ENCODE peak calls at places on chromosome 17, in ten cellular contexts. D is tibial nerve, E is IMR-90, T is HL-60, U is colonic mucosa, A is glutamatergic neuron, J is fibroblast of mammary gland, Y is HFF-Myc, W is foreskin fibroblast, Z is cardiac fibroblast. L is an unnamed sample.

GRCh38 chr17:17445925-17446665 is 30.7 kb upstream of the MED9 start:
- DNase-seq in Z (peak), J (peak), Y (peak), D (peak), A (no peak), U (peak), W (peak), T (no peak), E (peak), L (peak)

GRCh38 chr17:51103451-51103850 is 17.2 kb downstream of the SPAG9 start:
- DNase-seq in Z (no peak), E (no peak), A (no peak), T (no peak), W (no peak), D (no peak), Y (no peak), J (no peak), U (no peak), L (no peak)

GRCh38 chr17:71313866-71314265 is 807.0 kb upstream of the SOX9 start:
- DNase-seq in Z (no peak), D (no peak), U (no peak), J (no peak), T (no peak), W (no peak), Y (no peak), A (no peak), E (no peak), L (no peak)

GRCh38 chr17:77874303-77875050 is 84.0 kb upstream of the TNRC6C start:
- DNase-seq in Z (no peak), T (no peak), J (no peak), W (no peak), D (no peak), U (no peak), Y (no peak), E (no peak), A (peak), L (no peak)

GRCh38 chr17:81150379-81151038 is 14.8 kb upstream of the PVALEF start:
- DNase-seq in D (no peak), J (no peak), W (no peak), Z (peak), T (peak), U (no peak), E (no peak), Y (no peak), A (peak), L (no peak)

GRCh38 chr17:80201446-80201845 is 18.7 kb downstream of the SGSH start:
- DNase-seq in Z (no peak), W (no peak), J (no peak), U (no peak), Y (no peak), E (no peak), T (no peak), A (no peak), D (no peak), L (no peak)

GRCh38 chr17:28705728-28706334 is 5.9 kb downstream of the PROCA1 start:
- DNase-seq in Y (no peak), U (no peak), D (no peak), W (no peak), Z (no peak), J (no peak), T (no peak), A (no peak), E (no peak), L (no peak)

GRCh38 chr17:61122356-61122913 is 277.2 kb upstream of the TBX2 start:
- DNase-seq in D (no peak), Z (no peak), E (no peak), T (no peak), W (no peak), U (no peak), Y (no peak), A (no peak), J (no peak), L (no peak)

GRCh38 chr17:10149573-10150399 is 48.6 kb downstream of the GAS7 start:
- DNase-seq in E (peak), Z (peak), W (peak), J (peak), Y (peak), T (peak), A (no peak), D (no peak), U (no peak), L (peak)

GRCh38 chr17:1467898-1468492 is 12.0 kb upstream of the CRK start:
- DNase-seq in A (no peak), U (no peak), W (no peak), J (peak), Z (peak), D (no peak), E (no peak), Y (no peak), T (no peak), L (no peak)

GRCh38 chr17:20791626-20792025 is 212.1 kb downstream of the CDRT15L2 start:
- DNase-seq in T (no peak), W (no peak), J (no peak), A (no peak), Y (no peak), E (no peak), D (no peak), Z (no peak), U (no peak), L (no peak)

GRCh38 chr17:48612854-48613691 is 2.0 kb downstream of the HOXB8 start:
- DNase-seq in A (peak), W (no peak), T (no peak), E (peak), Y (no peak), D (no peak), Z (no peak), U (no peak), J (no peak), L (no peak)
- TF ChIP-seq CTCF in A (no peak), W (no peak), T (no peak), E (peak), Y (no peak), D (peak), Z (peak), U (no peak), J (peak), L (no peak)

GRCh38 chr17:63675231-63675606 is 24.7 kb downstream of the LIMD2 start:
- DNase-seq in E (no peak), T (no peak), W (no peak), D (no peak), A (no peak), Z (peak), U (no peak), Y (no peak), J (no peak), L (no peak)
- TF ChIP-seq CTCF in E (no peak), T (no peak), W (no peak), D (no peak), A (no peak), Z (no peak), U (no peak), Y (no peak), J (no peak), L (no peak)

DNA sequence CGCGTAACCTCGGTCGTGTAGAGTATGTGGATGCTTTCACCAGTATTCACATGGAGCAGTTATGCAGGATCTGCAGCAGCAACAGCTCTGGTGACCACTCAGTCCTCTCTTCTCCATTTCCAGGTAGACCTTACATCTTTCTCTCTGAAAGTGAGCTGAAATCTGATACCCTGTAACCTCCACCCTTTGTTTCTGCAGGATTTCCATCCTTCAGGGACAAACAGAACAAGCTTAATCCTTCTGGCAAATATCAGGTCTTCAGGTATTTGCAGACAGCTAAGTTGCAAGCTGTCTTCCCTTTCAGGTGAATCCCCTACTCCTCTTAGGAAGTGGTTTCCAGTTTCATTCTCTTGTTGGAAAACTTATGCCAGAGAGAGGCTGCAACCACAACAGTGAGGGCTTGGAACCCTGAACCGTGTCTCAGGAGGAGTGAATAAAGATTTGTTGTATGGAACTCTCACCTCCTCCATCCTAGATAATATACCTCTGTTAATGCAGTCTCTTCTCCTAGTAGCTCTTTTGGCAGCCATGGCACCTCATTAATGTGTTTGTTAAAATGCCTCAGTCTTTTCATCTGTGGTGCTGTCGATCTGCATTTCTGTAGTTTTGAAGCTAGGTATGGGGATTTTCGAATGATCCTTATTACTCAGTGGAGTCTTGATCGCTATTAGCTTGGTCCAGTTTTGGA is 172.5 kb downstream of the PRKCA start:
- DNase-seq in D (no peak), A (no peak), J (no peak), Z (no peak), Y (no peak), U (no peak), E (no peak), T (no peak), W (no peak), L (no peak)
- TF ChIP-seq CTCF in D (no peak), A (no peak), J (no peak), Z (no peak), Y (no peak), U (no peak), E (no peak), T (no peak), W (no peak), L (no peak)

GRCh38 chr17:45255358-45255757 is 6.5 kb downstream of the SPATA32 start:
- DNase-seq in D (no peak), J (no peak), Y (no peak), W (no peak), A (no peak), T (no peak), E (no peak), Z (no peak), U (no peak), L (no peak)
- TF ChIP-seq CTCF in D (no peak), J (no peak), Y (no peak), W (no peak), A (no peak), T (no peak), E (no peak), Z (no peak), U (no peak), L (no peak)

GRCh38 chr17:56121661-56122060 is 31.6 kb upstream of the ANKFN1 start:
- DNase-seq in T (no peak), Z (no peak), Y (no peak), J (no peak), A (no peak), D (no peak), U (no peak), E (no peak), W (no peak), L (no peak)
- TF ChIP-seq CTCF in T (peak), Z (no peak), Y (no peak), J (peak), A (no peak), D (no peak), U (no peak), E (peak), W (peak), L (peak)

DNA sequence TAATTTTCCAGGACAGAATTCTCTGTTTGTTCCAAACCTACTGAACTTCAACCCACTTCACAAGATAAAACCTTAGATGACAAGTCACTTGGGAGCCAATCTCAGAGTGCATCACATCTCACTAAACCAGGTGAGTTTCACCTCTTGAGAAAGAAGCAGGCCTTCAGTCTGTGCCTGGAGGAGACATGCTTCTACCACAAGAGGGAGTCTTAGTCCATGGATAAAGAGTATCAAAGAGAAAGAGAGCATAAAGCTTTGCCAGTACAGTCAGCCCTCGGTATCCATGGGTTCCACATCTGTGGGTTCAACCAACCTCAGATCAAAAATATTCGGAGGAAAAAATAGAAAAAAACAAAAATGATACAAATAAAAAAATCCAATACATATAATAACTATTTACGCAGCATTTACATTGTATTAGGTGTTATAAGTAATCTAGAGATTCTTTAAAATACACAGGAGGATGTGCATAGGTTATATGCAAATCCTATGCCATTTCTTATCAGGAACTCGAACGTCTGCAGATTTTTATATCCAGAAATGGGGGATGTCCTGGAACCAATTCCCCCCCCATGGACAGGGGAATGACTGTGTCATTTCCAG is 37.7 kb downstream of the DUSP14 start:
- DNase-seq in Y (no peak), W (peak), T (peak), D (no peak), J (peak), Z (peak), U (peak), E (peak), A (no peak), L (peak)
- TF ChIP-seq CTCF in Y (peak), W (peak), T (peak), D (peak), J (peak), Z (peak), U (peak), E (peak), A (peak), L (peak)